ENCODE peak calls at places on chromosomes 4 and X, in five cellular contexts. One of them, this sample, is unnamed.

GRCh38 chr4:147194604-147195003 is 248.9 kb upstream of the TTC29 start:
- DNase-seq in AG10803: no peak
- DNase-seq in psoas muscle: no peak
- DNase-seq in tibial nerve: no peak
- DNase-seq in HCT116: no peak
- DNase-seq in this sample: no peak

GRCh38 chr4:52076731-52077130 is 25.6 kb downstream of the SPATA18 start:
- DNase-seq in AG10803: no peak
- DNase-seq in psoas muscle: no peak
- DNase-seq in tibial nerve: no peak
- DNase-seq in HCT116: no peak
- DNase-seq in this sample: no peak

GRCh38 chr4:3637326-3638016 is 105.2 kb upstream of the LRPAP1 start:
- DNase-seq in AG10803: no peak
- DNase-seq in psoas muscle: peak; percentile 55
- DNase-seq in tibial nerve: no peak
- DNase-seq in HCT116: no peak
- DNase-seq in this sample: no peak

GRCh38 chrX:17597836-17598434 is 139.4 kb upstream of the SCML1 start:
- DNase-seq in AG10803: peak; percentile 54
- DNase-seq in psoas muscle: peak; percentile 78
- DNase-seq in tibial nerve: peak; percentile 66
- DNase-seq in HCT116: no peak
- DNase-seq in this sample: no peak

GRCh38 chr4:24143741-24144140 is 253.9 kb upstream of the PPARGC1A start:
- DNase-seq in AG10803: no peak
- DNase-seq in psoas muscle: no peak
- DNase-seq in tibial nerve: no peak
- DNase-seq in HCT116: no peak
- DNase-seq in this sample: no peak

GRCh38 chr4:140691369-140691768 is 64.8 kb downstream of the TBC1D9 start:
- DNase-seq in AG10803: peak; percentile 61
- DNase-seq in psoas muscle: no peak
- DNase-seq in tibial nerve: no peak
- DNase-seq in HCT116: no peak
- DNase-seq in this sample: no peak

GRCh38 chrX:53048169-53049126 is at the start of gene GPR173:
- DNase-seq in AG10803: peak; percentile 74
- DNase-seq in psoas muscle: no peak
- DNase-seq in tibial nerve: peak; percentile 17
- DNase-seq in HCT116: no peak
- DNase-seq in this sample: peak; percentile 52

GRCh38 chrX:11193035-11193469 is 81.9 kb downstream of the HCCS start:
- DNase-seq in AG10803: peak; percentile 40
- DNase-seq in psoas muscle: no peak
- DNase-seq in tibial nerve: no peak
- DNase-seq in HCT116: no peak
- DNase-seq in this sample: no peak

GRCh38 chr4:8324640-8325239 is 55.2 kb downstream of the HTRA3 start:
- DNase-seq in AG10803: no peak
- DNase-seq in psoas muscle: no peak
- DNase-seq in tibial nerve: no peak
- DNase-seq in HCT116: no peak
- DNase-seq in this sample: no peak

GRCh38 chr4:42914937-42915336 is 22.4 kb downstream of the GRXCR1 start:
- DNase-seq in AG10803: no peak
- DNase-seq in psoas muscle: no peak
- DNase-seq in tibial nerve: no peak
- DNase-seq in HCT116: no peak
- DNase-seq in this sample: no peak

GRCh38 chrX:105975382-105975781 is 63.1 kb downstream of the SERPINA7 start:
- DNase-seq in AG10803: no peak
- DNase-seq in psoas muscle: no peak
- DNase-seq in tibial nerve: no peak
- DNase-seq in HCT116: peak; percentile 12
- DNase-seq in this sample: no peak

GRCh38 chrX:139091086-139091485 is 379.6 kb upstream of the FGF13 start:
- DNase-seq in AG10803: peak; percentile 78
- DNase-seq in psoas muscle: no peak
- DNase-seq in tibial nerve: no peak
- DNase-seq in HCT116: no peak
- DNase-seq in this sample: no peak
- H3K4me3 ChIP-seq in AG10803: no peak overlapping the region
- H3K4me3 ChIP-seq in psoas muscle: no peak overlapping the region
- H3K4me3 ChIP-seq in tibial nerve: no peak overlapping the region
- H3K4me3 ChIP-seq in HCT116: no peak overlapping the region
- H3K4me3 ChIP-seq in this sample: no peak overlapping the region

GRCh38 chr4:93317571-93317970 is 511.0 kb upstream of the ATOH1 start:
- DNase-seq in AG10803: no peak
- DNase-seq in psoas muscle: no peak
- DNase-seq in tibial nerve: no peak
- DNase-seq in HCT116: no peak
- DNase-seq in this sample: no peak
- H3K4me3 ChIP-seq in AG10803: no peak overlapping the region
- H3K4me3 ChIP-seq in psoas muscle: no peak overlapping the region
- H3K4me3 ChIP-seq in tibial nerve: no peak overlapping the region
- H3K4me3 ChIP-seq in HCT116: no peak overlapping the region
- H3K4me3 ChIP-seq in this sample: no peak overlapping the region

GRCh38 chrX:133792198-133792953 is 193.0 kb downstream of the GPC3 start:
- DNase-seq in AG10803: peak; percentile 55
- DNase-seq in psoas muscle: peak; percentile 65
- DNase-seq in tibial nerve: peak; percentile 32
- DNase-seq in HCT116: peak; percentile 59
- DNase-seq in this sample: peak; percentile 72
- H3K4me3 ChIP-seq in AG10803: peak overlapping the region; percentile 24
- H3K4me3 ChIP-seq in psoas muscle: peak overlapping the region; percentile 26
- H3K4me3 ChIP-seq in tibial nerve: no peak overlapping the region
- H3K4me3 ChIP-seq in HCT116: peak overlapping the region; percentile 23
- H3K4me3 ChIP-seq in this sample: no peak overlapping the region

GRCh38 chrX:120271218-120271617 is 20.6 kb downstream of the ZBTB33 start:
- DNase-seq in AG10803: no peak
- DNase-seq in psoas muscle: no peak
- DNase-seq in tibial nerve: no peak
- DNase-seq in HCT116: no peak
- DNase-seq in this sample: no peak
- H3K4me3 ChIP-seq in AG10803: no peak overlapping the region
- H3K4me3 ChIP-seq in psoas muscle: no peak overlapping the region
- H3K4me3 ChIP-seq in tibial nerve: no peak overlapping the region
- H3K4me3 ChIP-seq in HCT116: no peak overlapping the region
- H3K4me3 ChIP-seq in this sample: no peak overlapping the region

This sample was measured in SJSA1.